ENCODE peak calls at places on chromosomes 16 and 17, in eight cellular contexts. M, H, J, E, Y, P, W and K are unnamed samples.

GRCh38 chr17:50352072-50352692 is 6.3 kb downstream of the XYLT2 start:
- DNase-seq in W (no peak), P (no peak), M (no peak), H (no peak), Y (no peak), E (no peak), J (no peak), K (no peak)

GRCh38 chr17:31061678-31062077 is 33.1 kb upstream of the NF1 start:
- DNase-seq in H (no peak), M (no peak), P (no peak), E (no peak), W (peak), J (no peak), Y (no peak), K (no peak)

GRCh38 chr17:39077874-39078273 is 73.6 kb downstream of the PLXDC1 start:
- DNase-seq in W (no peak), E (no peak), Y (no peak), M (no peak), P (no peak), H (no peak), J (no peak), K (no peak)

GRCh38 chr16:87363771-87364476 is 19.7 kb downstream of the FBXO31 start:
- DNase-seq in H (no peak), E (no peak), W (no peak), Y (peak), J (no peak), M (no peak), P (no peak), K (no peak)

GRCh38 chr16:89048871-89049422 is 44.7 kb upstream of the ACSF3 start:
- DNase-seq in M (no peak), P (no peak), Y (no peak), W (no peak), E (no peak), J (no peak), H (no peak), K (no peak)

GRCh38 chr16:86222965-86223551 is 287.3 kb upstream of the FOXF1 start:
- DNase-seq in H (no peak), P (no peak), E (no peak), J (no peak), W (no peak), Y (no peak), M (no peak), K (no peak)

GRCh38 chr17:40025991-40026815 is 11.0 kb downstream of the CSF3 start:
- DNase-seq in W (no peak), H (no peak), E (no peak), M (no peak), Y (no peak), J (no peak), P (peak), K (no peak)

GRCh38 chr16:48511071-48511540 is 98.9 kb downstream of the N4BP1 start:
- DNase-seq in J (no peak), E (no peak), W (no peak), M (no peak), P (no peak), H (no peak), Y (no peak), K (no peak)

GRCh38 chr17:62718420-62718819 is 89.7 kb downstream of the MARCHF10 start:
- DNase-seq in M (no peak), J (no peak), P (no peak), H (no peak), Y (no peak), W (no peak), E (peak), K (no peak)

GRCh38 chr16:51434567-51435198 is 283.6 kb upstream of the SALL1 start:
- DNase-seq in Y (peak), J (no peak), W (no peak), M (no peak), H (no peak), E (no peak), P (no peak), K (no peak)

GRCh38 chr17:31052187-31052889 is 42.4 kb upstream of the NF1 start:
- DNase-seq in M (no peak), E (no peak), H (no peak), W (peak), J (peak), Y (no peak), P (no peak), K (no peak)

GRCh38 chr16:63776437-63776836 is 1345.4 kb downstream of the CDH11 start:
- DNase-seq in H (no peak), J (no peak), W (no peak), M (no peak), P (no peak), Y (no peak), E (no peak), K (no peak)

GRCh38 chr17:64354824-64355535 is 35.7 kb downstream of the PECAM1 start:
- DNase-seq in P (no peak), J (no peak), W (no peak), E (no peak), Y (no peak), M (no peak), H (no peak), K (no peak)

GRCh38 chr17:31416503-31416923 is 25.0 kb downstream of the RAB11FIP4 start:
- DNase-seq in H (no peak), W (no peak), M (no peak), E (no peak), J (no peak), P (no peak), Y (peak), K (no peak)